ENCODE peak calls at places on chromosomes 5 and 9, in nine cellular contexts. F is ovary, R is suprapubic skin, N is H1, T is heart left ventricle, S is H54, L is sigmoid colon, I is esophagus squamous epithelium, Z is thyroid gland. Q is an unnamed sample.

GRCh38 chr5:11385251-11385900 is 518.9 kb downstream of the CTNND2 start:
- DNase-seq in F (no peak), R (no peak), N (peak), T (no peak), S (no peak), L (no peak), I (no peak), Z (no peak), Q (no peak)

GRCh38 chr5:33441241-33441844 is 578 bp downstream of the TARS1 start:
- DNase-seq in F (no peak), R (no peak), N (no peak), T (no peak), S (no peak), L (no peak), I (no peak), Z (no peak), Q (peak)

GRCh38 chr9:90099262-90099982 is 494.6 kb downstream of the GADD45G start:
- DNase-seq in F (no peak), R (no peak), N (no peak), T (no peak), S (no peak), L (no peak), I (no peak), Z (no peak), Q (peak)

GRCh38 chr9:14238044-14238443 is 75.9 kb downstream of the NFIB start:
- DNase-seq in F (no peak), R (no peak), N (no peak), T (no peak), S (no peak), L (no peak), I (no peak), Z (no peak), Q (no peak)

GRCh38 chr5:94526708-94527107 is 91.7 kb downstream of the KIAA0825 start:
- DNase-seq in F (no peak), R (no peak), N (no peak), T (no peak), S (no peak), L (no peak), I (no peak), Z (no peak), Q (no peak)

GRCh38 chr5:40716000-40716399 is 36.3 kb downstream of the PTGER4 start:
- DNase-seq in F (no peak), R (no peak), N (no peak), T (no peak), S (no peak), L (no peak), I (no peak), Z (no peak), Q (peak)

GRCh38 chr5:110045153-110045552 is 355.4 kb downstream of the MAN2A1 start:
- DNase-seq in F (no peak), R (no peak), N (no peak), T (no peak), S (no peak), L (no peak), I (no peak), Z (no peak), Q (peak)

GRCh38 chr5:169070413-169070812 is 230.5 kb downstream of the SLIT3 start:
- DNase-seq in F (no peak), R (no peak), N (no peak), T (no peak), S (no peak), L (no peak), I (no peak), Z (no peak), Q (no peak)

GRCh38 chr9:130381660-130382059 is 63.1 kb upstream of the ASS1 start:
- DNase-seq in F (no peak), R (no peak), N (no peak), T (no peak), S (no peak), L (no peak), I (no peak), Z (no peak), Q (no peak)

GRCh38 chr5:54524704-54525103 is 7.1 kb downstream of the SNX18 start:
- DNase-seq in F (peak), R (no peak), N (no peak), T (peak), S (no peak), L (peak), I (no peak), Z (peak), Q (no peak)

GRCh38 chr5:40483316-40483715 is 196.4 kb upstream of the PTGER4 start:
- DNase-seq in F (no peak), R (no peak), N (no peak), T (no peak), S (no peak), L (no peak), I (no peak), Z (no peak), Q (no peak)

GRCh38 chr5:61882901-61883500 is 423.0 kb upstream of the KIF2A start:
- DNase-seq in F (no peak), R (no peak), N (no peak), T (no peak), S (no peak), L (no peak), I (no peak), Z (no peak), Q (no peak)

GRCh38 chr9:117795271-117795670 is 91.1 kb downstream of the TLR4 start:
- DNase-seq in F (no peak), R (no peak), N (no peak), T (no peak), S (no peak), L (no peak), I (no peak), Z (no peak), Q (no peak)

GRCh38 chr5:44536650-44537260 is 147.5 kb upstream of the FGF10 start:
- DNase-seq in F (no peak), R (no peak), N (peak), T (no peak), S (peak), L (no peak), I (no peak), Z (peak), Q (peak)

GRCh38 chr9:84349706-84350105 is 9.1 kb upstream of the SLC28A3 start:
- DNase-seq in F (no peak), R (no peak), N (no peak), T (no peak), S (no peak), L (no peak), I (no peak), Z (no peak), Q (no peak)

GRCh38 chr5:93249651-93250289 is 331.2 kb downstream of the NR2F1-AS1 start:
- DNase-seq in F (no peak), R (no peak), N (no peak), T (no peak), S (no peak), L (no peak), I (no peak), Z (no peak), Q (no peak)

GRCh38 chr5:56666901-56667300 is 148.4 kb upstream of the MAP3K1 start:
- DNase-seq in F (no peak), R (no peak), N (no peak), T (no peak), S (no peak), L (no peak), I (no peak), Z (no peak), Q (no peak)
- TF ChIP-seq POLR2A in F (no peak), R (no peak), N (no peak), T (no peak), S (no peak), L (no peak), I (no peak), Z (no peak), Q (no peak)

DNA sequence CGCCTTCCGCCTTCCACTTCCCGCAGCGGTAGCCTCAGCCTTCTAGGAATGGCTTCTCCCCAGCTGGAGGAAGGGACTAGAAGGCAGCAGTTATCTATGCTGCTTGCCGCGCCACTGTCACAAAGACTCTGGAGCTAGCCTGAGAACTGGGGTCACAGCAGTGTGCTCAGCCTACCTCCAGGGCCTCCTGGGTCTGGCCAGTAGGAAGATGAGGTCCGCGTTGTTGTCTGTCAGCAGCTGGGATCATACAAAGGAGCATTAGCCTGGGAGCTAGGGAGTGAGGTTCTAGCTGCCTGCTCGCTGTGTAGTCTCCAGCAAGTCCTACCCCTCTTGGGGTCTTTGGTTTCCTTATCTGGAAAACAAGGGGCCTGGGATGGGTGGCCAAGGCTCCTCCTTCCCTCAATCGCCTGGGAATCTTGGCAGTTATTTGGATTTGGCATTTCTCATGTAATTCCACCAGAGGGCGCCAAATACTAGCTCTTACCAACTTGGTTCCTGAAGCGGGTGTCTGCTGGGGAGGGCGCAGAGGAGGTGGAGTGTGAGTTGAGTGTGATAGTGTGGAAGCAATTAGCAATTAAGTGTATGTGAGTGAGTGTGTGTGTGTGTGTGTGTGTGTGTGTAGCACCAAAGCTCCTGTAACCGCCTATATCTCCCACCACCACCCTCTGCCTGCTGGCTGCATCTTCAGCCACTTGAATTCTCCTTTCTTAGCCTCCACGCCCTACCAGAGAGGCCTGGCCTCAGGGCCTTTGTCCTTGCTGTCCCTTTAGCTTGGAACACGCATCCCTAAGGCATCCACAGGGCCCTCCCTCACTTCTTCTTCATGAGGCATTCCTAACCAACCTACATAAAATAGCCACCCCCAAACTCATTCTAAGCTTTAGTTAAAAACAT is 97.1 kb downstream of the ENTREP1 start:
- DNase-seq in F (peak), R (no peak), N (peak), T (peak), S (peak), L (peak), I (no peak), Z (peak), Q (peak)
- TF ChIP-seq POLR2A in F (no peak), R (no peak), N (no peak), T (no peak), S (no peak), L (no peak), I (no peak), Z (no peak), Q (no peak)

GRCh38 chr9:136673970-136674785 is 11.5 kb downstream of the EGFL7 start:
- DNase-seq in F (no peak), R (no peak), N (no peak), T (no peak), S (no peak), L (no peak), I (no peak), Z (no peak), Q (no peak)
- TF ChIP-seq POLR2A in F (no peak), R (no peak), N (no peak), T (no peak), S (no peak), L (no peak), I (no peak), Z (no peak), Q (no peak)

GRCh38 chr5:172054611-172055153 is 48.2 kb upstream of the FBXW11 start:
- DNase-seq in F (no peak), R (no peak), N (no peak), T (no peak), S (no peak), L (no peak), I (no peak), Z (no peak), Q (no peak)
- TF ChIP-seq POLR2A in F (no peak), R (no peak), N (no peak), T (no peak), S (no peak), L (no peak), I (no peak), Z (no peak), Q (no peak)

GRCh38 chr5:179820483-179821297 is at the start of gene SQSTM1:
- DNase-seq in F (peak), R (peak), N (peak), T (peak), S (peak), L (peak), I (no peak), Z (peak), Q (peak)

GRCh38 chr5:179820127-179820482 is 600 bp upstream of the SQSTM1 start:
- DNase-seq in F (no peak), R (no peak), N (peak), T (no peak), S (no peak), L (no peak), I (no peak), Z (no peak), Q (no peak)

GRCh38 chr5:179821298-179822058 is 773 bp downstream of the SQSTM1 start:
- DNase-seq in F (peak), R (peak), N (peak), T (peak), S (peak), L (peak), I (peak), Z (peak), Q (peak)

GRCh38 chr5:179818746-179819295 is 1.9 kb upstream of the SQSTM1 start:
- DNase-seq in F (peak), R (peak), N (peak), T (peak), S (peak), L (peak), I (peak), Z (peak), Q (peak)

DNA sequence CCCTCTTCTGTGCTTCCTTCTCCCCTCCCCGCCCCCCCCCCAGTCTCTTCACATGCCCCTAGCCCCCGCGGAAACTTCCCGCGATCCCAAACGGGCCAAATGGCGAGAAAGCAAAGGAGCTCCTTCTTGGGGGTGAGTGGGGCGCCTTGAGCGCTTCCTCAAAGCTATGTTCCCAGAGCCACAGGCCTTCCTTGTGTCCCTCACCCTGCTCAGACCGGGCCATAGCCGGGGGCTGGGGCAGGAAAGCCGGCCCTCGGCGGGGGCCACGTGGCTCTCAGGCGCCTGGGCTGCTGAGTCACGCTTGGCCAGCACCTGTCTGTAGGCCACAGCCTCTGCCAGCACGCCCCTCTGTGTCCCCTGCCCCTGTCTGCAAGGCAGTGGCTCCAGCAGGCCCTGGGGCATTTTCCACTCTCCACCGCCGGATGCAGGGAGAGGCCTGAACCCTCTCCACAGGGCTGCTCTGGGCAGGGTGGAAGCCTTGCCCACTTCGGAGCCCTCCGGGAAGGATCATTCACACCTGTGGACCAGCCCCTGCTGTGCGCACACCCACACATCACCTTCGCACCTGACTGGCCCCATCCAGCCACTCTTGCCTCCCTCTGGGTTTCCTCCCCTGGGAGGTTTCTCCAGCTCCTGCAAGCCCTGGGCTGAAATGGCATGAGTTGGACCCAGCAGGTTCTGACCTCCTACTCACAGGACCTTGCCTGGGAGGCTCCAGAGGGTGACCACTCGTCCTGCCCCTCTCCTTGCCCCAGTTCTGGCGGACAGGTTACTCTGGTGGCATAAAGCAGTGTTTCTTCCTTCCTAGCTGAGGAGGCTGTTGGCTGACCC is 1.2 kb upstream of the SQSTM1 start:
- DNase-seq in F (peak), R (no peak), N (peak), T (peak), S (peak), L (peak), I (no peak), Z (peak), Q (peak)
- TF ChIP-seq POLR2A in F (no peak), R (no peak), N (no peak), T (no peak), S (peak), L (no peak), I (no peak), Z (no peak), Q (no peak)

GRCh38 chr9:107740088-107740980 is 250.8 kb upstream of the KLF4 start:
- DNase-seq in F (peak), R (peak), N (no peak), T (no peak), S (no peak), L (no peak), I (no peak), Z (no peak), Q (no peak)
- TF ChIP-seq POLR2A in F (no peak), R (no peak), N (no peak), T (no peak), S (no peak), L (no peak), I (no peak), Z (no peak), Q (no peak)

Q was measured in NB4.